ENCODE peak calls at places on chromosome 17, in six cellular contexts. One of them, this sample, is unnamed.
A peak's percentile ranks its signal among the peaks of the same experiment; 100 is the strongest.

GRCh38 chr17:78113804-78114785 is 14.5 kb downstream of the TMC6 start:
- DNase-seq in AG09309: no peak
- DNase-seq in HFF-Myc: no peak
- DNase-seq in GM20000: peak; percentile 66
- DNase-seq in neural crest cell: no peak
- DNase-seq in A549: no peak
- DNase-seq in this sample: peak; percentile 32

GRCh38 chr17:64180674-64181073 is 50.7 kb upstream of the ERN1 start:
- DNase-seq in AG09309: no peak
- DNase-seq in A549: no peak
- DNase-seq in GM20000: no peak
- DNase-seq in HFF-Myc: no peak
- DNase-seq in neural crest cell: no peak
- DNase-seq in this sample: no peak

GRCh38 chr17:42475121-42475520 is 16.4 kb downstream of the ATP6V0A1 start:
- DNase-seq in GM20000: no peak
- DNase-seq in AG09309: no peak
- DNase-seq in A549: no peak
- DNase-seq in HFF-Myc: no peak
- DNase-seq in neural crest cell: no peak
- DNase-seq in this sample: no peak

GRCh38 chr17:73192894-73193701 is at the start of gene COG1:
- DNase-seq in HFF-Myc: no peak
- DNase-seq in GM20000: peak; percentile 98
- DNase-seq in neural crest cell: peak; percentile 69
- DNase-seq in A549: peak; percentile 91
- DNase-seq in AG09309: peak; percentile 46
- DNase-seq in this sample: peak; percentile 73

GRCh38 chr17:6505425-6506142 is 50.8 kb downstream of the PITPNM3 start:
- DNase-seq in A549: peak; percentile 25
- DNase-seq in GM20000: no peak
- DNase-seq in neural crest cell: no peak
- DNase-seq in HFF-Myc: no peak
- DNase-seq in AG09309: no peak
- DNase-seq in this sample: no peak

GRCh38 chr17:65283704-65284103 is 146.5 kb downstream of the RGS9 start:
- DNase-seq in HFF-Myc: no peak
- DNase-seq in GM20000: no peak
- DNase-seq in AG09309: no peak
- DNase-seq in A549: no peak
- DNase-seq in neural crest cell: no peak
- DNase-seq in this sample: no peak

GRCh38 chr17:79535728-79536025 is 75.2 kb downstream of the RBFOX3 start:
- DNase-seq in GM20000: no peak
- DNase-seq in AG09309: no peak
- DNase-seq in A549: no peak
- DNase-seq in HFF-Myc: no peak
- DNase-seq in neural crest cell: no peak
- DNase-seq in this sample: no peak

GRCh38 chr17:7685533-7686220 is 1.6 kb downstream of the TP53 start:
- DNase-seq in HFF-Myc: peak; percentile 70
- DNase-seq in GM20000: peak; percentile 88
- DNase-seq in neural crest cell: peak; percentile 84
- DNase-seq in AG09309: peak; percentile 84
- DNase-seq in A549: peak; percentile 98
- DNase-seq in this sample: peak; percentile 91

GRCh38 chr17:58377005-58377660 is 25.1 kb upstream of the SUPT4H1 start:
- DNase-seq in HFF-Myc: no peak
- DNase-seq in GM20000: no peak
- DNase-seq in neural crest cell: no peak
- DNase-seq in AG09309: no peak
- DNase-seq in A549: no peak
- DNase-seq in this sample: no peak

GRCh38 chr17:16293918-16294317 is 59.4 kb downstream of the CENPV start:
- DNase-seq in HFF-Myc: no peak
- DNase-seq in AG09309: no peak
- DNase-seq in A549: no peak
- DNase-seq in neural crest cell: no peak
- DNase-seq in GM20000: no peak
- DNase-seq in this sample: no peak

GRCh38 chr17:71765437-71765836 is 355.4 kb upstream of the SOX9 start:
- DNase-seq in HFF-Myc: no peak
- DNase-seq in A549: no peak
- DNase-seq in AG09309: no peak
- DNase-seq in neural crest cell: no peak
- DNase-seq in GM20000: no peak
- DNase-seq in this sample: no peak

GRCh38 chr17:36129616-36130015 is 26.0 kb downstream of the CCL4 start:
- DNase-seq in AG09309: no peak
- DNase-seq in A549: no peak
- DNase-seq in neural crest cell: no peak
- DNase-seq in HFF-Myc: no peak
- DNase-seq in GM20000: no peak
- DNase-seq in this sample: no peak

GRCh38 chr17:48642059-48642842 is 16.1 kb upstream of the HOXB9 start:
- DNase-seq in AG09309: no peak
- DNase-seq in A549: peak; percentile 81
- DNase-seq in neural crest cell: no peak
- DNase-seq in GM20000: peak; percentile 35
- DNase-seq in HFF-Myc: no peak
- DNase-seq in this sample: no peak

GRCh38 chr17:48640858-48641180 is 14.7 kb upstream of the HOXB9 start:
- DNase-seq in A549: no peak
- DNase-seq in AG09309: no peak
- DNase-seq in neural crest cell: no peak
- DNase-seq in GM20000: no peak
- DNase-seq in HFF-Myc: no peak
- DNase-seq in this sample: no peak

GRCh38 chr17:48639982-48640857 is 14.1 kb upstream of the HOXB9 start:
- DNase-seq in AG09309: no peak
- DNase-seq in HFF-Myc: no peak
- DNase-seq in A549: no peak
- DNase-seq in GM20000: no peak
- DNase-seq in neural crest cell: no peak
- DNase-seq in this sample: no peak

GRCh38 chr17:48642843-48643696 is 16.9 kb upstream of the HOXB9 start:
- DNase-seq in A549: no peak
- DNase-seq in AG09309: no peak
- DNase-seq in neural crest cell: no peak
- DNase-seq in HFF-Myc: no peak
- DNase-seq in GM20000: peak; percentile 9
- DNase-seq in this sample: no peak

DNA sequence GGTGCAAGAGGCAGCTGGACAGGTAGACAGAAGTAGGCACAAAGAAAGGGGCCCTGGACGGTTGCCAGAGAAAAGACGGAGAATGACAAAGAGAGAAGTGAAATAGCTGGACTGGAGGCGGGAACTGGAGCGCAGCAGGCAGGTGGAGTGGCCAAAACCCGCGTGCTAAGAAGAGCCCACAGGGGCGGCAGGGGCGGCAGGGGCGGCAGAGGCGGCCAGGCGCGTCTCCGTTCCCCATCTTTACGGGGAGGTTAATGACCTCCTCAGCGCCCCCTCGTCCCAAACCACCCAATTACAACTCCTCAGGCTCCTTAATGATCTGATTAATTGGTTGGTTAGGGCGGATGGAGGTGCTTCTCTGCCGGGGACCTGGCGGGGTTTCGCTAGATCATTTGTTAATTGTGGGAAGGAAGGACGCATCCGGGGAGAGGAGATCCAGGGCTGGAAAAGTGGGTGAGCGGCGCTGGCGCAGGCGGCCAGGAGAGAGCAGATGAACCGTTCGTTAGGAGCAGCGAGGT is 15.4 kb upstream of the HOXB9 start:
- DNase-seq in AG09309: no peak
- DNase-seq in neural crest cell: no peak
- DNase-seq in HFF-Myc: no peak
- DNase-seq in GM20000: no peak
- DNase-seq in A549: no peak
- DNase-seq in this sample: no peak
- TF ChIP-seq CTCF in AG09309: no peak
- TF ChIP-seq CTCF in neural crest cell: no peak
- TF ChIP-seq CTCF in HFF-Myc: no peak
- TF ChIP-seq CTCF in GM20000: no peak
- TF ChIP-seq CTCF in A549: no peak
- TF ChIP-seq CTCF in this sample: no peak

DNA sequence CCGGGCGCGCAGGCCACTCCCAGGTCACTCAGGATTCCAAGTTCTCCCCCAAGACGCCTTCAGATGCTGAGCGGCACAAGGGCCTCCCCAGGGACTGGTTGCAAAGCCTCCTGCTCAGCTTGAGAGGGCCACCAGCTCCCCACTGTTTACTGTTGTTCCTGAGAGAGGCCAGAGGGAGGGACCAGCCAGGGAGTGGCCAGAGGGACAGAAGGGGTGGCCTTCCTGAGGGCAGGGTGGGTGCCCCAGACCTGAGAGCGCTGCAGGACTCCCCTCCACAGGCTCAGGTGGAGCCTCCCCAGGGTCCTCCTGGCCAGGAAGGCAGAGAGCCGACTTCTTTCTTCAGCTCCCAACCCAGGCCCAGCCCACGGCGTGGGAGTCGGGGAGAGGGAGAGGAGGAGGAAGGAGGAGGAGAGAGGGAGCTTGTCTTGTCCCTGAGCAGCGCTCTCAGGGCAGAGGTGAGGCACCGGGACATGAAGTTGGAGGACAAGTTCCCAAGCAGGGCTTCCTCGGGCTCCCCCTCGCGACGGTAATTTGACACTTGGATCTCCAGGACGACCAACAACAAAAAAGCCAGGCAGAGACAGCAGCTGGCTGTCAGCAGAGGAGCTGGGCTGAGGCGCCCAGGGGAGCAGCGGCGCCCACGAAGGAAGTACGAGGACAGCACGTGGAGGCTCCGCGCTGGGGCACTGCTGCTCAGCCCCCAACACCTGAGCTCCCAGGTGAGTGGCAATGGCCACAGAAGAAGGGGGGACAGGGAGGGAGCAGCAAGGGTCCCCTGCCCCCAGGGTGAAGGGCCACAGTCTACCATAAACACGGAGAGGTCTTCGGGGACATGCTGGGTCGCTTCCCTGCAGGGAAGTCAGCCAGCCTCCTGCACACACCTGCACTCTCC is 496 bp downstream of the SMIM5 start:
- DNase-seq in AG09309: peak; percentile 51
- DNase-seq in neural crest cell: peak; percentile 91
- DNase-seq in HFF-Myc: peak; percentile 82
- DNase-seq in A549: peak; percentile 90
- DNase-seq in GM20000: peak; percentile 83
- DNase-seq in this sample: no peak
- TF ChIP-seq CTCF in AG09309: peak; percentile 78
- TF ChIP-seq CTCF in neural crest cell: peak; percentile 72
- TF ChIP-seq CTCF in HFF-Myc: peak; percentile 78
- TF ChIP-seq CTCF in A549: peak; percentile 71
- TF ChIP-seq CTCF in GM20000: peak; percentile 58
- TF ChIP-seq CTCF in this sample: no peak

DNA sequence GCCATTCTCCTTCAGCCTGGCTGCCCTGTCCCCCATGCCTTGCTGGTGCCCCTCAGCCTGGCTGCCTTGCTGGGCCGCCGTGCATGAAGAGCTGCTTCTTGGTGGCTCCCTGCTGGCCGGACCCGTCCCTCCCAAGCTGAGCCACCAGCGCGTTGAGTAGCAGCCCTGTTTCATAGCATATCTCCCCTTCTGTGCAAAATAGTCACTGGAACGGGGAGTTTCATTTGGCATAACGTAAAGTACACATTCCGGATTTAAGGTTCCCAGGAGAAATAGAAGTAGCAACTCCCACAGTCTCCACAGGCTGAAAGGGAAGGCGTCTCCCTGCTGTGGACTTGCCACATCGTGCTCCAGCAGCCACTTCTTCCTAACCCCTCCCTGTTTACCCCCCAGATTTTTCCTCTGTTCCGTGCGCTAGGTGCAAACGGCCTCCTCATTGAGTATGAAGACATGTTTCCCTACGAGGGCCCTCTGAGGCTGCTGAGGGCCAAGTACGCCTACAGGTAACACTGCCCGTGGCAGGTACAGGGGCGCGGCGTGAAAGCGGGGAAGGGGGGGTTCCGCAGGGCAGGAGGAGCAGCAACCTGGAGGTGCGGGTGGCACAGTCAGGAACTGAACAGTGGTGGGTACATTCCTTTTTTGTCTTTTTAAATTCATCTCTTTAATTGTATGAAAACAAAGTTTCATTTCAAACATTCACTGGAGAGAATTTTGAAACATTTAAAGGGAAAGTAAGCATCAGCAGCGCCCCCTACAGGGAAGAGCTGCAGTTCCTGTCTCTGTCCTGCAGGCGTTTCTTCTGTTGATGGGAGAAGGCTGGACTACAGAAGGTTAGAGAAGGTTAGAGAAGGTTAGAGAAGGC is 5.8 kb upstream of the OGFOD3 start:
- DNase-seq in GM20000: peak; percentile 69
- DNase-seq in A549: peak; percentile 60
- DNase-seq in HFF-Myc: no peak
- DNase-seq in AG09309: no peak
- DNase-seq in neural crest cell: peak; percentile 47
- DNase-seq in this sample: peak; percentile 44
- TF ChIP-seq CTCF in GM20000: peak; percentile 52
- TF ChIP-seq CTCF in A549: peak; percentile 44
- TF ChIP-seq CTCF in HFF-Myc: peak; percentile 85
- TF ChIP-seq CTCF in AG09309: peak; percentile 76
- TF ChIP-seq CTCF in neural crest cell: peak; percentile 64
- TF ChIP-seq CTCF in this sample: peak; percentile 68

GRCh38 chr17:3973498-3974137 is 9.4 kb upstream of the ATP2A3 start:
- DNase-seq in A549: no peak
- DNase-seq in HFF-Myc: no peak
- DNase-seq in AG09309: no peak
- DNase-seq in GM20000: no peak
- DNase-seq in neural crest cell: no peak
- DNase-seq in this sample: no peak

GRCh38 chr17:3972281-3972731 is 8.1 kb upstream of the ATP2A3 start:
- DNase-seq in neural crest cell: no peak
- DNase-seq in GM20000: no peak
- DNase-seq in AG09309: no peak
- DNase-seq in A549: no peak
- DNase-seq in HFF-Myc: no peak
- DNase-seq in this sample: no peak

GRCh38 chr17:3974980-3975379 is 10.7 kb upstream of the ATP2A3 start:
- DNase-seq in GM20000: no peak
- DNase-seq in HFF-Myc: no peak
- DNase-seq in neural crest cell: no peak
- DNase-seq in A549: no peak
- DNase-seq in AG09309: no peak
- DNase-seq in this sample: no peak

GRCh38 chr17:3972931-3973330 is 8.7 kb upstream of the ATP2A3 start:
- DNase-seq in AG09309: no peak
- DNase-seq in neural crest cell: no peak
- DNase-seq in GM20000: no peak
- DNase-seq in HFF-Myc: no peak
- DNase-seq in A549: no peak
- DNase-seq in this sample: no peak

DNA sequence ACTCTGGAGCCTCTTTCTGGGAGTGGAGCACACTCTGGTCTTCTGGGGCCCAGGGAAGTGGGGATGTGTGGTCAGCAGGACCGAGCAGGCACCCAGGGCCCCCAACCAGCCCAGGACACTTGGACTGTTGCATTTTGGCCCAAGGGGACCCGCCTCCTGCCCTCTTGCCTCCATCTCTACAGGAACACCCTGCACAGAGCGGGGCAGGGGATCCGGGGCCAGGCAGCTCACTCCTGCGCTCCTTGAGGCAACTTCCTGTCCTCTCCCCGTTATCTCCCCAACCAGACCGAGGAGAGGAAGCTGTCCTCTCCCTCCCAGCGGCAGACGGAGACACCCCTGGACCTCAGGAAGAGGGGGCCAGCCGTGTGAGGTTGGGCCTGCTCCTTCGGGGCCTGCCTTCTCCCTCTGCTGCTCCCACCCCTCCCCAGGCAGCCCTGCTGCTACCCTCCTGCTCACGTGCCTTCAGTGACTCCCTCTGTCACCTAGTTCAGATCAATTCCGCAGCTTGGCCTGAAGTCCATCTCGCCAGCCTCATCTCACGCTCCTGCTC is 10.0 kb upstream of the ATP2A3 start:
- DNase-seq in HFF-Myc: no peak
- DNase-seq in A549: no peak
- DNase-seq in GM20000: no peak
- DNase-seq in neural crest cell: no peak
- DNase-seq in AG09309: no peak
- DNase-seq in this sample: no peak
- TF ChIP-seq CTCF in HFF-Myc: no peak
- TF ChIP-seq CTCF in A549: no peak
- TF ChIP-seq CTCF in GM20000: no peak
- TF ChIP-seq CTCF in neural crest cell: no peak
- TF ChIP-seq CTCF in AG09309: no peak
- TF ChIP-seq CTCF in this sample: no peak

This sample was measured in natural killer cell.